ENCODE peak calls at places on chromosomes 6 and 20, in six cellular contexts. Y is activated T-cell treated with anti-CD3 and anti-CD28 coated beads for 4 hours; M is fibroblast of lung; C is naive thymus-derived CD4-positive, alpha-beta T cell; T is stromal cell of bone marrow; P is mucosa of descending colon. Z is an unnamed sample.

GRCh38 chr6:104527761-104528415 is 331.8 kb downstream of the HACE1 start:
- DNase-seq in Y (no peak), M (peak), C (no peak), T (peak), P (no peak), Z (no peak)

GRCh38 chr6:140979642-140980091 is 1153.1 kb upstream of the GJE1 start:
- DNase-seq in Y (no peak), M (peak), C (no peak), T (peak), P (no peak), Z (no peak)

GRCh38 chr20:32474967-32475819 is 109.9 kb downstream of the NOL4L start:
- DNase-seq in Y (no peak), M (peak), C (no peak), T (peak), P (peak), Z (peak)

GRCh38 chr20:1741309-1742048 is 83.9 kb upstream of the SIRPG start:
- DNase-seq in Y (no peak), M (no peak), C (no peak), T (no peak), P (no peak), Z (no peak)

GRCh38 chr6:142551145-142551811 is 249.5 kb downstream of the ADGRG6 start:
- DNase-seq in Y (peak), M (peak), C (peak), T (no peak), P (no peak), Z (no peak)

GRCh38 chr6:41462980-41463930 is 82.9 kb upstream of the FOXP4 start:
- DNase-seq in Y (no peak), M (peak), C (no peak), T (peak), P (no peak), Z (peak)

GRCh38 chr20:63698739-63699465 is 2.5 kb downstream of the TNFRSF6B start:
- DNase-seq in Y (no peak), M (peak), C (no peak), T (peak), P (peak), Z (no peak)

GRCh38 chr20:25237610-25238318 is 10.1 kb upstream of the PYGB start:
- DNase-seq in Y (peak), M (peak), C (no peak), T (peak), P (no peak), Z (no peak)

GRCh38 chr6:20877008-20877937 is 343.0 kb downstream of the CDKAL1 start:
- DNase-seq in Y (no peak), M (peak), C (no peak), T (peak), P (no peak), Z (peak)

GRCh38 chr6:46269447-46270229 is 98.9 kb upstream of the ENPP5 start:
- DNase-seq in Y (no peak), M (no peak), C (no peak), T (no peak), P (no peak), Z (no peak)